ENCODE peak calls at places on chromosomes 2 and 18, in seven cellular contexts. H is coronary artery, W is endothelial cell, I is left lung, S is GM12865, X is fibroblast of pulmonary artery, K is fibroblast of lung. G is an unnamed sample.

GRCh38 chr18:63788447-63789096 is 13.4 kb downstream of the SERPINB7 start:
- DNase-seq in H (no peak), W (no peak), I (peak; percentile 38), S (peak; percentile 24), X (peak; percentile 69), K (peak; percentile 94), G (peak; percentile 89)

GRCh38 chr2:1688859-1689258 is 55.5 kb downstream of the PXDN start:
- DNase-seq in H (no peak), W (no peak), I (no peak), S (no peak), X (no peak), K (no peak), G (no peak)

GRCh38 chr2:196113061-196113974 is 44.7 kb upstream of the DNAH7 start:
- DNase-seq in H (no peak), W (no peak), I (no peak), S (no peak), X (peak; percentile 69), K (peak; percentile 89), G (no peak)

GRCh38 chr18:74196220-74197119 is 48.1 kb downstream of the TIMM21 start:
- DNase-seq in H (no peak), W (peak; percentile 36), I (no peak), S (peak; percentile 64), X (peak; percentile 81), K (peak; percentile 39), G (no peak)

GRCh38 chr2:176560296-176560695 is 291.1 kb downstream of the MTX2 start:
- DNase-seq in H (no peak), W (no peak), I (no peak), S (no peak), X (no peak), K (peak; percentile 56), G (no peak)

GRCh38 chr2:152367547-152368250 is 32.7 kb downstream of the FMNL2 start:
- DNase-seq in H (no peak), W (no peak), I (no peak), S (peak; percentile 48), X (no peak), K (no peak), G (no peak)

GRCh38 chr2:69589973-69590652 is 53.4 kb downstream of the AAK1 start:
- DNase-seq in H (no peak), W (no peak), I (no peak), S (no peak), X (peak; percentile 52), K (peak; percentile 74), G (no peak)

GRCh38 chr2:33047939-33048338 is 101.2 kb downstream of the LTBP1 start:
- DNase-seq in H (no peak), W (no peak), I (no peak), S (no peak), X (no peak), K (peak; percentile 81), G (no peak)

GRCh38 chr2:101818531-101819451 is 121.3 kb downstream of the MAP4K4 start:
- DNase-seq in H (no peak), W (no peak), I (no peak), S (no peak), X (no peak), K (peak; percentile 88), G (no peak)

GRCh38 chr18:68865021-68865420 is 67.1 kb downstream of the CCDC102B start:
- DNase-seq in H (no peak), W (no peak), I (no peak), S (peak; percentile 12), X (no peak), K (no peak), G (no peak)

GRCh38 chr2:176643711-176644110 is 374.5 kb downstream of the MTX2 start:
- DNase-seq in H (no peak), W (peak; percentile 64), I (no peak), S (no peak), X (peak; percentile 29), K (peak; percentile 55), G (no peak)

GRCh38 chr2:241994556-241995213 is 125.2 kb downstream of the RTP5 start:
- DNase-seq in H (peak; percentile 29), W (no peak), I (peak; percentile 4), S (no peak), X (no peak), K (no peak), G (no peak)

GRCh38 chr2:223222397-223222796 is 170.4 kb downstream of the KCNE4 start:
- DNase-seq in H (no peak), W (no peak), I (no peak), S (no peak), X (no peak), K (peak; percentile 52), G (no peak)

GRCh38 chr18:5661179-5661578 is 117.4 kb upstream of the EPB41L3 start:
- DNase-seq in H (no peak), W (no peak), I (no peak), S (no peak), X (no peak), K (peak; percentile 49), G (no peak)

GRCh38 chr2:210233487-210233886 is 8.2 kb upstream of the ACADL start:
- DNase-seq in H (no peak), W (no peak), I (no peak), S (no peak), X (no peak), K (no peak), G (no peak)

GRCh38 chr2:17869128-17869527 is 9.3 kb upstream of the KCNS3 start:
- DNase-seq in H (no peak), W (no peak), I (no peak), S (no peak), X (no peak), K (peak; percentile 19), G (no peak)

GRCh38 chr18:49752095-49752457 is 61.3 kb downstream of the ACAA2 start:
- DNase-seq in H (no peak), W (no peak), I (no peak), S (no peak), X (no peak), K (no peak), G (no peak)

GRCh38 chr18:1104265-1104792 is 199.7 kb downstream of the ADCYAP1 start:
- DNase-seq in H (no peak), W (no peak), I (no peak), S (no peak), X (peak; percentile 65), K (peak; percentile 93), G (no peak)

GRCh38 chr18:2907459-2908145 is 60.8 kb downstream of the EMILIN2 start:
- DNase-seq in H (peak; percentile 69), W (no peak), I (peak; percentile 41), S (no peak), X (no peak), K (no peak), G (no peak)

GRCh38 chr2:167509585-167509984 is 621.3 kb downstream of the XIRP2 start:
- DNase-seq in H (no peak), W (peak; percentile 5), I (no peak), S (no peak), X (peak; percentile 91), K (peak; percentile 96), G (no peak)

GRCh38 chr2:160409480-160409879 is 84.1 kb downstream of the RBMS1 start:
- DNase-seq in H (no peak), W (no peak), I (no peak), S (no peak), X (no peak), K (peak; percentile 85), G (no peak)

GRCh38 chr2:36338827-36339145 is 16.8 kb upstream of the CRIM1 start:
- DNase-seq in H (no peak), W (no peak), I (no peak), S (no peak), X (no peak), K (peak; percentile 85), G (no peak)

GRCh38 chr2:214322662-214323061 is 88.2 kb upstream of the VWC2L start:
- DNase-seq in H (no peak), W (no peak), I (no peak), S (no peak), X (no peak), K (peak; percentile 30), G (no peak)

DNA sequence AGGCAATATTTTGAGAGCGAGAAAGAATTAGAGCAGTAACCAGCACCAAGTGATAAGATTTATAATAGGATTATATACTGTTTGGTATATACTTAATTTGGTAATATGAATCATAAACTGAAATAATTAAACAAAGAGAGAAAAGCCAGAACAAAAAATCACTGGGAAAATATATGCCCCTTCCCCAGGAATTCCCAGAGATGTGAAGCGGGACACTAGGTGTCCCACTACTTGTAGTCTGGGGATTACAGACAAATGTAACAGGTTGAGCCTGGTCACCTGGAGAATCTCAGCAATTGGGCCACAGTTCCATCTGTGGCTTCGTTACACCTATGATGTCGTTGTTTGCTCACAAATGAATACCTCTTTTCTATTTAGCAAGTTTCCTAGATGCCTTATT is 256.1 kb upstream of the CHAC2 start:
- DNase-seq in H (no peak), W (no peak), I (no peak), S (no peak), X (no peak), K (no peak), G (no peak)
- TF ChIP-seq CTCF in H (no peak), W (no peak), I (no peak), S (no peak), X (no peak), K (no peak), G (no peak)

DNA sequence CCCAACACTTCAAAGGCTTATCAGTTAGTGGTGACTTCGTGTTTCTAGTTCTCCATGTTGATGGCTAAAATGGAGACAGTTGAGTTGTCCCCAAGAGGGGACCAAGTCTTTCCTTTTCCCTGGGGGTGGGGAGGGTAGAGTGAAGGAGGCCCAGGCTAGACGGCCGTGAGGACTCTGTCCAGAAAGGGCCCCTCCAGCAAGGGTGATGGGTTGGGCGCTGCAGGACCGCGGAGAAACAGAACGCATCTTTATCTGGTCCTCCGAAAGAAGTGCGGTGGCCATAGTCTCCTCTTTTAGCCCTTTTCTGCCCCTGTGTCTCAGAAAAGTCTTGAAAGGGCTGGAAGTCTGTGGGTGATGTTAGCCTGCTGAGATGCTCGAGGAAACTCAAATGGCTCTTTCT is 153.2 kb downstream of the GLI2 start:
- DNase-seq in H (no peak), W (no peak), I (no peak), S (no peak), X (no peak), K (no peak), G (no peak)
- TF ChIP-seq CTCF in H (no peak), W (no peak), I (no peak), S (no peak), X (no peak), K (no peak), G (no peak)

GRCh38 chr2:174145827-174146226 is 102.5 kb downstream of the OLA1 start:
- DNase-seq in H (no peak), W (no peak), I (no peak), S (peak; percentile 6), X (peak; percentile 29), K (no peak), G (no peak)
- TF ChIP-seq CTCF in H (no peak), W (no peak), I (no peak), S (peak; percentile 2), X (no peak), K (no peak), G (no peak)

GRCh38 chr2:215914067-215914776 is 99.1 kb downstream of the MREG start:
- DNase-seq in H (no peak), W (no peak), I (no peak), S (peak; percentile 21), X (no peak), K (no peak), G (no peak)

GRCh38 chr2:215911686-215912085 is 101.7 kb downstream of the MREG start:
- DNase-seq in H (no peak), W (no peak), I (no peak), S (no peak), X (no peak), K (no peak), G (no peak)

GRCh38 chr2:215914777-215915165 is 98.6 kb downstream of the MREG start:
- DNase-seq in H (no peak), W (no peak), I (no peak), S (no peak), X (no peak), K (no peak), G (no peak)

GRCh38 chr2:215907147-215907546 is 106.2 kb downstream of the MREG start:
- DNase-seq in H (no peak), W (no peak), I (no peak), S (no peak), X (no peak), K (no peak), G (no peak)

GRCh38 chr2:215912299-215912842 is 101.0 kb downstream of the MREG start:
- DNase-seq in H (no peak), W (no peak), I (no peak), S (no peak), X (no peak), K (no peak), G (no peak)
- TF ChIP-seq CTCF in H (no peak), W (peak; percentile 33), I (no peak), S (no peak), X (peak; percentile 32), K (no peak), G (no peak)

G was measured in CD14-positive monocyte.